ENCODE peak calls at places on chromosomes 3 and 15, in seven cellular contexts. F, J, N, R, Q, X and K are unnamed samples.

GRCh38 chr15:41512512-41513281 is 930 bp downstream of the LTK start:
- DNase-seq in F (no peak), J (no peak), N (no peak), R (peak; percentile 58), Q (no peak), X (no peak), K (no peak)

GRCh38 chr3:104909188-104909587 is 457.5 kb upstream of the ALCAM start:
- DNase-seq in F (no peak), J (peak; percentile 92), N (no peak), R (no peak), Q (peak; percentile 88), X (no peak), K (no peak)

GRCh38 chr3:141305436-141305835 is 62.9 kb upstream of the ZBTB38 start:
- DNase-seq in F (no peak), J (peak; percentile 74), N (no peak), R (no peak), Q (peak; percentile 65), X (no peak), K (no peak)

GRCh38 chr3:127455541-127456450 is 134.7 kb downstream of the TPRA1 start:
- DNase-seq in F (peak; percentile 54), J (peak; percentile 29), N (no peak), R (peak; percentile 58), Q (peak; percentile 47), X (peak; percentile 78), K (peak; percentile 89)

GRCh38 chr3:16456784-16457415 is 56.6 kb downstream of the RFTN1 start:
- DNase-seq in F (no peak), J (peak; percentile 93), N (peak; percentile 35), R (no peak), Q (peak; percentile 94), X (no peak), K (no peak)

GRCh38 chr3:114336122-114336697 is 42.4 kb downstream of the TIGIT start:
- DNase-seq in F (no peak), J (peak; percentile 18), N (no peak), R (no peak), Q (no peak), X (no peak), K (no peak)

GRCh38 chr3:184523825-184524615 is 37.6 kb upstream of the EPHB3 start:
- DNase-seq in F (no peak), J (peak; percentile 67), N (no peak), R (no peak), Q (peak; percentile 62), X (no peak), K (no peak)

GRCh38 chr3:109023656-109024254 is 70.1 kb upstream of the GUCA1C start:
- DNase-seq in F (peak; percentile 18), J (peak; percentile 47), N (no peak), R (peak; percentile 17), Q (peak; percentile 39), X (peak; percentile 40), K (peak; percentile 27)

GRCh38 chr3:48514431-48515227 is 10.7 kb upstream of the SHISA5 start:
- DNase-seq in F (no peak), J (no peak), N (no peak), R (no peak), Q (no peak), X (no peak), K (no peak)

GRCh38 chr3:139937674-139938279 is 2.8 kb downstream of the CLSTN2 start:
- DNase-seq in F (peak; percentile 64), J (peak; percentile 34), N (peak; percentile 52), R (peak; percentile 18), Q (peak; percentile 53), X (peak; percentile 43), K (peak; percentile 10)

GRCh38 chr3:124814620-124815421 is 72.3 kb downstream of the ITGB5 start:
- DNase-seq in F (no peak), J (peak; percentile 22), N (no peak), R (no peak), Q (no peak), X (no peak), K (no peak)

GRCh38 chr3:52461874-52462273 is 6.5 kb downstream of the NISCH start:
- DNase-seq in F (no peak), J (no peak), N (no peak), R (no peak), Q (no peak), X (no peak), K (no peak)

GRCh38 chr3:27073903-27074302 is 295.3 kb downstream of the NEK10 start:
- DNase-seq in F (no peak), J (no peak), N (no peak), R (no peak), Q (no peak), X (no peak), K (no peak)

GRCh38 chr15:27873825-27874224 is 225.3 kb downstream of the OCA2 start:
- DNase-seq in F (no peak), J (no peak), N (no peak), R (no peak), Q (no peak), X (no peak), K (no peak)

GRCh38 chr3:102258666-102259227 is 176.1 kb upstream of the ZPLD1 start:
- DNase-seq in F (no peak), J (no peak), N (no peak), R (no peak), Q (no peak), X (no peak), K (no peak)

GRCh38 chr3:168117853-168118313 is 22.2 kb upstream of the GOLIM4 start:
- DNase-seq in F (no peak), J (no peak), N (no peak), R (no peak), Q (peak; percentile 39), X (no peak), K (no peak)

GRCh38 chr3:126087552-126088175 is 3.7 kb upstream of the SLC41A3 start:
- DNase-seq in F (no peak), J (no peak), N (no peak), R (no peak), Q (no peak), X (no peak), K (no peak)

GRCh38 chr15:42215854-42216829 is 8.0 kb upstream of the VPS39 start:
- DNase-seq in F (no peak), J (no peak), N (no peak), R (no peak), Q (no peak), X (no peak), K (no peak)

GRCh38 chr3:19815805-19816204 is 118.2 kb downstream of the EFHB start:
- DNase-seq in F (no peak), J (no peak), N (no peak), R (no peak), Q (no peak), X (no peak), K (no peak)

GRCh38 chr3:71078723-71079525 is 504.6 kb downstream of the FOXP1 start:
- DNase-seq in F (no peak), J (no peak), N (no peak), R (no peak), Q (no peak), X (no peak), K (no peak)

GRCh38 chr3:8441969-8442559 is 59.6 kb upstream of the LMCD1 start:
- DNase-seq in F (no peak), J (peak; percentile 77), N (peak; percentile 24), R (peak; percentile 3), Q (peak; percentile 64), X (peak; percentile 30), K (no peak)

GRCh38 chr3:59049671-59050331 is at the start of gene CFAP20DC:
- DNase-seq in F (peak; percentile 73), J (peak; percentile 89), N (peak; percentile 78), R (peak; percentile 43), Q (peak; percentile 92), X (peak; percentile 91), K (peak; percentile 85)

GRCh38 chr15:44038801-44039200 is 156.3 kb downstream of the FRMD5 start:
- DNase-seq in F (no peak), J (peak; percentile 66), N (no peak), R (no peak), Q (peak; percentile 25), X (no peak), K (no peak)

GRCh38 chr15:26772588-26773484 is at the start of gene GABRB3:
- DNase-seq in F (no peak), J (no peak), N (no peak), R (no peak), Q (no peak), X (peak; percentile 81), K (peak; percentile 88)
- H3K4me3 ChIP-seq in F (peak within 1 kb of the TSS; percentile 35), J (peak within 1 kb of the TSS; percentile 20), N (no peak within 1 kb of the TSS), R (no peak within 1 kb of the TSS), Q (no peak within 1 kb of the TSS), X (peak within 1 kb of the TSS; percentile 8), K (peak within 1 kb of the TSS; percentile 55)

DNA sequence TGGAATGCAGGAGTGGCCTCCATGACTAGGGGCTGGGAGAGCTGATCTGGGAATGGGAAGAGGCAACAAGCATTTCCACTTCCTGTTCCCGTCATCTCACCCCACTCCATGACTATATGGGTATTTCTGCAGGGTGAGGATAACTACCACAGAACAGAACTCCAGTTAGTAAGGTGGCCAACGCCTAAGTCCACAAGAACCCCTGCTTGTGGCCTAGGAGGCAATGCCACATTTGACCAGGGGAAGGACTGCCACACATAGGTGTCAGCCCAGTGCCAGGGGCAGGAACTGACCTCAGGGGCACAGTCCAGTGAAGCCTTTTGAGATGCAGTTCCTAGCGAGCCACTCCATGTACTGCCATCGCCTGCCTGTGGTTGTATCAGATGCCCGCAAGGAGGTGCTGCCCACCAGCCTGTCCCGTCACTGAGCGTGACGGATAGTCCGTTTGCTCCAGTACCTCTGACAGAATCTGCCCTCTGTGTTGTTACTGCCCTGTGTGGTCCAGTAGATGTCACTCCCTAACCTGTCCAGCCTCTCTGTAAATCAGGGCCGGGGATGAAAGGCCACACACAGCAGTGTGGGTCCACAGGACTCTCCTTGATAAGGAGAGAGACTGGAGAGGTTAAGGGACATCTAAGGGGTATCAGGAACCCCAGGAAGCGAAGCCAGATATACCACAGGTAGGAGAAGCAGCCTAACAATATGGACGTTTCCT is 3.5 kb upstream of the MTFMT start:
- DNase-seq in F (no peak), J (peak; percentile 61), N (peak; percentile 65), R (peak; percentile 43), Q (peak; percentile 47), X (no peak), K (peak; percentile 55)
- H3K27ac ChIP-seq in F (no peak overlapping the region), J (no peak overlapping the region), N (no peak overlapping the region), R (no peak overlapping the region), Q (no peak overlapping the region), X (no peak overlapping the region), K (no peak overlapping the region)

GRCh38 chr3:180804871-180805430 is 107.5 kb upstream of the FXR1 start:
- DNase-seq in F (no peak), J (peak; percentile 9), N (no peak), R (no peak), Q (peak; percentile 37), X (no peak), K (no peak)
- TF ChIP-seq CTCF in F (peak; percentile 27), J (no peak), N (no peak), R (no peak), Q (peak; percentile 63), X (peak; percentile 19), K (peak; percentile 62)

DNA sequence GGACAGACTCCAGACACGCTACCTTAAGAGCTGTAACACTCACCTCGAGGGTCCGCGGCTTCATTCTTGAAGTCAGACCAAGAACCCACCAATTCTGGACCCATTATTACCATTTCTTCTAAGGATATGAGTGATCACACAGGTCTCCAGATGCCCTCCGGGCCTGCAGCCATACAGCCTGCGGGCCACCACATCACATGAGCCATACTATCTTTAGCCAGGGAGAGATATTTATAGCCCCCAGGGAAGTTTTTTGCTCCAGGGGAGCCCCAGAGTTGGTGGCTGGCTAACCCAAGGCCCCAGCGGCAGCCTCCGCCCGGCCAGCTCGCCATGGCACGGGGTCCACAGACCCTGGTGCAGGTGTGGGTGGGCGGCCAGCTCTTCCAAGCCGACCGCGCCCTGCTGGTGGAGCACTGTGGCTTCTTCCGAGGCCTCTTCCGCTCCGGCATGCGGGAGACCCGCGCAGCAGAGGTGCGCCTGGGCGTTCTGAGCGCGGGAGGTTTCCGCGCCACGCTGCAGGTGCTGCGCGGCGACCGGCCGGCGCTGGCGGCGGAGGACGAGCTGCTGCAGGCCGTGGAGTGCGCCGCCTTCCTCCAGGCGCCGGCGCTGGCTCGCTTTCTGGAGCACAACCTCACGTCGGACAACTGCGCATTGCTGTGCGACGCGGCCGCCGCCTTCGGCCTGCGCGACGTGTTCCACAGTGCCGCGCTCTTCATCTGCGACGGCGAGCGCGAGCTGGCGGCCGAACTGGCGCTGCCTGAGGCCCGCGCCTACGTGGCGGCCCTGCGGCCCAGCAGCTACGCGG is at the start of gene KBTBD13:
- DNase-seq in F (no peak), J (no peak), N (no peak), R (no peak), Q (no peak), X (no peak), K (no peak)
- H3K4me3 ChIP-seq in F (no peak within 1 kb of the TSS), J (no peak within 1 kb of the TSS), N (no peak within 1 kb of the TSS), R (no peak within 1 kb of the TSS), Q (no peak within 1 kb of the TSS), X (no peak within 1 kb of the TSS), K (no peak within 1 kb of the TSS)